ENCODE peak calls at places on chromosome 14, in six cellular contexts. One of them, this sample, is unnamed. For H3K9me3, the result is how much of the 10 kb centered on the place peaks cover.

GRCh38 chr14:71594828-71595227 is 337.4 kb upstream of the RGS6 start:
- DNase-seq in right cardiac atrium: no peak
- DNase-seq in endodermal cell: no peak
- DNase-seq in cardiac muscle cell: peak
- DNase-seq in heart left ventricle: no peak
- DNase-seq in OCI-LY7: no peak
- DNase-seq in this sample: no peak

GRCh38 chr14:44507183-44507582 is at the start of gene FSCB:
- DNase-seq in endodermal cell: no peak
- DNase-seq in OCI-LY7: no peak
- DNase-seq in heart left ventricle: no peak
- DNase-seq in right cardiac atrium: no peak
- DNase-seq in cardiac muscle cell: no peak
- DNase-seq in this sample: no peak

GRCh38 chr14:104977008-104977680 is 1.0 kb downstream of the AHNAK2 start:
- DNase-seq in heart left ventricle: peak
- DNase-seq in cardiac muscle cell: no peak
- DNase-seq in endodermal cell: no peak
- DNase-seq in OCI-LY7: no peak
- DNase-seq in right cardiac atrium: no peak
- DNase-seq in this sample: peak

GRCh38 chr14:96455588-96455987 is 46.6 kb upstream of the PAPOLA start:
- DNase-seq in right cardiac atrium: no peak
- DNase-seq in heart left ventricle: no peak
- DNase-seq in endodermal cell: no peak
- DNase-seq in cardiac muscle cell: no peak
- DNase-seq in OCI-LY7: no peak
- DNase-seq in this sample: no peak

GRCh38 chr14:43548368-43548767 is 958.7 kb downstream of the FSCB start:
- DNase-seq in right cardiac atrium: no peak
- DNase-seq in endodermal cell: no peak
- DNase-seq in cardiac muscle cell: no peak
- DNase-seq in OCI-LY7: no peak
- DNase-seq in heart left ventricle: no peak
- DNase-seq in this sample: no peak

GRCh38 chr14:34874386-34875030 is 652 bp downstream of the BAZ1A start:
- DNase-seq in right cardiac atrium: peak
- DNase-seq in endodermal cell: peak
- DNase-seq in heart left ventricle: peak
- DNase-seq in cardiac muscle cell: peak
- DNase-seq in OCI-LY7: peak
- DNase-seq in this sample: peak

GRCh38 chr14:38311655-38312054 is 55.8 kb upstream of the CLEC14A start:
- DNase-seq in right cardiac atrium: no peak
- DNase-seq in OCI-LY7: no peak
- DNase-seq in heart left ventricle: no peak
- DNase-seq in cardiac muscle cell: peak
- DNase-seq in endodermal cell: no peak
- DNase-seq in this sample: no peak

GRCh38 chr14:95078841-95079240 is 78.5 kb downstream of the DICER1 start:
- DNase-seq in right cardiac atrium: no peak
- DNase-seq in heart left ventricle: no peak
- DNase-seq in cardiac muscle cell: no peak
- DNase-seq in OCI-LY7: no peak
- DNase-seq in endodermal cell: peak
- DNase-seq in this sample: no peak

GRCh38 chr14:55129086-55129427 is at the start of gene LGALS3:
- DNase-seq in endodermal cell: peak
- DNase-seq in heart left ventricle: peak
- DNase-seq in OCI-LY7: no peak
- DNase-seq in cardiac muscle cell: peak
- DNase-seq in right cardiac atrium: peak
- DNase-seq in this sample: peak

GRCh38 chr14:70654609-70655008 is 12.9 kb downstream of the TTC9 start:
- DNase-seq in OCI-LY7: peak
- DNase-seq in endodermal cell: no peak
- DNase-seq in right cardiac atrium: no peak
- DNase-seq in cardiac muscle cell: no peak
- DNase-seq in heart left ventricle: no peak
- DNase-seq in this sample: no peak

GRCh38 chr14:100748944-100749343 is 22.3 kb downstream of the DLK1 start:
- DNase-seq in OCI-LY7: no peak
- DNase-seq in heart left ventricle: no peak
- DNase-seq in cardiac muscle cell: no peak
- DNase-seq in right cardiac atrium: no peak
- DNase-seq in endodermal cell: peak
- DNase-seq in this sample: no peak

GRCh38 chr14:79011091-79011919 is 841.1 kb downstream of the NRXN3 start:
- DNase-seq in heart left ventricle: no peak
- DNase-seq in cardiac muscle cell: peak
- DNase-seq in OCI-LY7: peak
- DNase-seq in endodermal cell: no peak
- DNase-seq in right cardiac atrium: no peak
- DNase-seq in this sample: no peak

GRCh38 chr14:60221441-60221840 is 27.6 kb upstream of the PPM1A start:
- DNase-seq in heart left ventricle: no peak
- DNase-seq in endodermal cell: no peak
- DNase-seq in right cardiac atrium: no peak
- DNase-seq in OCI-LY7: no peak
- DNase-seq in cardiac muscle cell: no peak
- DNase-seq in this sample: no peak

GRCh38 chr14:29654910-29655590 is 272.6 kb downstream of the PRKD1 start:
- DNase-seq in cardiac muscle cell: peak
- DNase-seq in heart left ventricle: no peak
- DNase-seq in right cardiac atrium: no peak
- DNase-seq in OCI-LY7: no peak
- DNase-seq in endodermal cell: no peak
- DNase-seq in this sample: no peak

GRCh38 chr14:80699861-80700260 is 241.7 kb downstream of the CEP128 start:
- DNase-seq in right cardiac atrium: no peak
- DNase-seq in heart left ventricle: no peak
- DNase-seq in cardiac muscle cell: no peak
- DNase-seq in OCI-LY7: no peak
- DNase-seq in endodermal cell: no peak
- DNase-seq in this sample: no peak

GRCh38 chr14:90645842-90646443 is 170.3 kb downstream of the TTC7B start:
- DNase-seq in heart left ventricle: no peak
- DNase-seq in right cardiac atrium: no peak
- DNase-seq in endodermal cell: peak
- DNase-seq in cardiac muscle cell: peak
- DNase-seq in OCI-LY7: no peak
- DNase-seq in this sample: no peak

GRCh38 chr14:65850429-65851145 is 438.1 kb downstream of the FUT8 start:
- DNase-seq in OCI-LY7: no peak
- DNase-seq in right cardiac atrium: no peak
- DNase-seq in heart left ventricle: no peak
- DNase-seq in cardiac muscle cell: no peak
- DNase-seq in endodermal cell: peak
- DNase-seq in this sample: no peak

GRCh38 chr14:33809456-33809855 is 141.4 kb downstream of the EGLN3 start:
- DNase-seq in OCI-LY7: no peak
- DNase-seq in heart left ventricle: no peak
- DNase-seq in right cardiac atrium: no peak
- DNase-seq in cardiac muscle cell: no peak
- DNase-seq in endodermal cell: no peak
- DNase-seq in this sample: no peak

GRCh38 chr14:100080206-100080605 is 15.0 kb downstream of the EVL start:
- DNase-seq in endodermal cell: no peak
- DNase-seq in heart left ventricle: no peak
- DNase-seq in OCI-LY7: no peak
- DNase-seq in cardiac muscle cell: no peak
- DNase-seq in right cardiac atrium: no peak
- DNase-seq in this sample: no peak

GRCh38 chr14:22131749-22132476 is 457.1 kb downstream of the DAD1 start:
- DNase-seq in OCI-LY7: peak
- DNase-seq in heart left ventricle: no peak
- DNase-seq in endodermal cell: peak
- DNase-seq in cardiac muscle cell: no peak
- DNase-seq in right cardiac atrium: no peak
- DNase-seq in this sample: no peak

GRCh38 chr14:21494902-21495762 is 16.0 kb downstream of the METTL3 start:
- DNase-seq in OCI-LY7: no peak
- DNase-seq in endodermal cell: no peak
- DNase-seq in cardiac muscle cell: peak
- DNase-seq in heart left ventricle: no peak
- DNase-seq in right cardiac atrium: no peak
- DNase-seq in this sample: no peak

GRCh38 chr14:45051180-45051579 is 32.7 kb upstream of the PRPF39 start:
- DNase-seq in OCI-LY7: no peak
- DNase-seq in right cardiac atrium: no peak
- DNase-seq in cardiac muscle cell: no peak
- DNase-seq in endodermal cell: no peak
- DNase-seq in heart left ventricle: no peak
- DNase-seq in this sample: no peak

DNA sequence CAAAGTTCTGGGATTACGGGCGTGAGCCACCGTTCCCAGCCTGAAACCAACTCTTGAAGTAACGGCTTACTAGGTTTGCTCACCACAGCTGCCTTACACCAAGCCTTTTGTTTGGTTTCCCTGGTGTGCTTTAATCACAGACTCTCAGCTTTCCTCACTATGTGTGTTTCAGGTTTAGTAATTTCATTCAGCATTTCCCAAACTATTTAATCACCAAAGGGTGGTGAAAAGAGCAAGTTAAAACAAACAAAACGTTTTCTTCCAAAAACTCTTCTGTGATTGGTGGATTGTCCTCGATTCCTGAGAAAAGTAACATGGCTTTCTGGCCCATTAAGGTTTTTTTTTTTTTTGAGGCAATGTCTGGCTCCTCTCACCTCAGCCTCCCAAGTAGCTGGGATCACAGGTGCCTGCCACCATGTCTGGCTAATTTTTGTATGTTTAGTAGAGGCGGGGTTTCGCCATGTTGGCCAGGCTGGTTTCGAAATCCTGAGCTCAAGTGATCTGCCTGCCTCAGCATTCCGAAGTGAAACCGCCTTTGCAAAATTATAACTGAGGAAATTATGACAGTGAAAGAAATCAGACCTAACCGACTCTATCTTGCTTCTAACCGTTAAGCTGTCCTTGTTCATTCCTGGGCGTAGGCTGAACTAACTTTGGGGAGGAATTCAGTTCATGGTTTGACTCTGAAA is 1.5 kb upstream of the ZFYVE26 start:
- DNase-seq in right cardiac atrium: no peak
- DNase-seq in OCI-LY7: no peak
- DNase-seq in heart left ventricle: no peak
- DNase-seq in cardiac muscle cell: no peak
- DNase-seq in endodermal cell: no peak
- DNase-seq in this sample: no peak
- H3K4me3 ChIP-seq in right cardiac atrium: no peak
- H3K4me3 ChIP-seq in OCI-LY7: peak
- H3K4me3 ChIP-seq in heart left ventricle: no peak
- H3K4me3 ChIP-seq in cardiac muscle cell: no peak
- H3K4me3 ChIP-seq in endodermal cell: no peak
- H3K4me3 ChIP-seq in this sample: no peak

DNA sequence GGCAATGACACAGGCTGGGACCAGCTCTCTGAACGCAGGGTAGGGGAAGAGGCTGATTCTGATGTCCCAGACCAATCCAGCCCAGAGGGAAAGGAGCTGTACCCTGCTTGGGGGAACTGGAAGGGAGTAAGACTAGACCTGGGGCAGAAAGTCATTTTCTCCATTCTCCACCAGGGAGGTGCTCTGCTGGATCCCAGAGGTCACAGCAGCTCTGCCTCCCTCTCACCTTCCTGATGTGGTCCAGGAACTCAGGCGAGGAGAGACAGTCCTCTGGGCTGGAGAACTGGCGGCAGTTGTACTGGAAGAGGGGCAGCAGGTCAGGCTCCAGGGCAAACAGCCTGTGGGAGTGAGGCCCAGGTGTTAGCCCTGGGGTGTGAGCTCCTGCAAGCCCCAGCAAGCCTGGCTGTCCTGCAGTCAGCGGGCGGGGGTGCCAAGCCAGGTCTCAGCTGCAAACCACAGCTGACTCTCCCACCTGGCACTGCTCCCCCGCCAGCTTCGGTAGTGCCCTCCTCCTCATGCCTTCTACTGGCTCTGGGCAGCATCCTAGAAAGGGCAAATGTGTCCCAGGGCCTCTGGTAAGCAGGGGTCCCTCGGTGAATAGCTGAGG is 1.9 kb downstream of the NGB start:
- DNase-seq in OCI-LY7: peak
- DNase-seq in cardiac muscle cell: no peak
- DNase-seq in right cardiac atrium: no peak
- DNase-seq in heart left ventricle: no peak
- DNase-seq in endodermal cell: peak
- DNase-seq in this sample: no peak
- H3K9me3 ChIP-seq in OCI-LY7: under half
- H3K9me3 ChIP-seq in cardiac muscle cell: under half
- H3K9me3 ChIP-seq in right cardiac atrium: under half
- H3K9me3 ChIP-seq in heart left ventricle: under half
- H3K9me3 ChIP-seq in endodermal cell: under half
- H3K9me3 ChIP-seq in this sample: under half

GRCh38 chr14:62253931-62254330 is 491.7 kb downstream of the SNAPC1 start:
- DNase-seq in endodermal cell: no peak
- DNase-seq in OCI-LY7: no peak
- DNase-seq in heart left ventricle: no peak
- DNase-seq in cardiac muscle cell: peak
- DNase-seq in right cardiac atrium: no peak
- DNase-seq in this sample: no peak
- H3K4me3 ChIP-seq in endodermal cell: no peak
- H3K4me3 ChIP-seq in OCI-LY7: no peak
- H3K4me3 ChIP-seq in heart left ventricle: no peak
- H3K4me3 ChIP-seq in cardiac muscle cell: no peak
- H3K4me3 ChIP-seq in right cardiac atrium: no peak
- H3K4me3 ChIP-seq in this sample: no peak

GRCh38 chr14:20167091-20167490 is 23.6 kb upstream of the OR11G2 start:
- DNase-seq in heart left ventricle: no peak
- DNase-seq in OCI-LY7: no peak
- DNase-seq in cardiac muscle cell: no peak
- DNase-seq in endodermal cell: no peak
- DNase-seq in right cardiac atrium: no peak
- DNase-seq in this sample: no peak
- H3K9me3 ChIP-seq in heart left ventricle: under half
- H3K9me3 ChIP-seq in OCI-LY7: under half
- H3K9me3 ChIP-seq in cardiac muscle cell: under half
- H3K9me3 ChIP-seq in endodermal cell: half or more
- H3K9me3 ChIP-seq in right cardiac atrium: under half
- H3K9me3 ChIP-seq in this sample: under half

GRCh38 chr14:64507376-64508156 is 3.0 kb downstream of the ZBTB1 start:
- DNase-seq in OCI-LY7: no peak
- DNase-seq in right cardiac atrium: no peak
- DNase-seq in cardiac muscle cell: peak
- DNase-seq in endodermal cell: no peak
- DNase-seq in heart left ventricle: no peak
- DNase-seq in this sample: no peak
- H3K4me3 ChIP-seq in OCI-LY7: peak
- H3K4me3 ChIP-seq in right cardiac atrium: no peak
- H3K4me3 ChIP-seq in cardiac muscle cell: no peak
- H3K4me3 ChIP-seq in endodermal cell: peak
- H3K4me3 ChIP-seq in heart left ventricle: no peak
- H3K4me3 ChIP-seq in this sample: no peak